ENCODE peak calls at places on chromosome 9, in eight cellular contexts. W is upper lobe of right lung, D is IMR-90, C is K562, Y is fibroblast of lung, T is cardiac fibroblast, M is ascending aorta, I is fibroblast of the aortic adventitia. L is an unnamed sample.

GRCh38 chr9:126347911-126348760 is 21.5 kb downstream of the MVB12B start:
- DNase-seq in W (peak; percentile 84), D (no peak), C (no peak), Y (no peak), T (no peak), M (no peak), I (no peak), L (no peak)

GRCh38 chr9:121735792-121736130 is 84.3 kb downstream of the DAB2IP start:
- DNase-seq in W (no peak), D (no peak), C (no peak), Y (no peak), T (no peak), M (no peak), I (no peak), L (peak; percentile 45)

GRCh38 chr9:109889456-109889855 is 109.5 kb downstream of the PALM2AKAP2 start:
- DNase-seq in W (no peak), D (no peak), C (no peak), Y (no peak), T (peak; percentile 42), M (no peak), I (no peak), L (no peak)

GRCh38 chr9:104606202-104606601 is 775 bp upstream of the OR13C2 start:
- DNase-seq in W (no peak), D (no peak), C (no peak), Y (no peak), T (peak; percentile 13), M (no peak), I (no peak), L (no peak)

GRCh38 chr9:18330736-18331335 is 143.1 kb upstream of the ADAMTSL1 start:
- DNase-seq in W (no peak), D (no peak), C (no peak), Y (no peak), T (peak; percentile 47), M (no peak), I (no peak), L (no peak)

GRCh38 chr9:101028346-101029299 is at the start of gene PLPPR1:
- DNase-seq in W (peak; percentile 88), D (peak; percentile 3), C (no peak), Y (peak; percentile 50), T (peak; percentile 34), M (no peak), I (peak; percentile 21), L (peak; percentile 2)

GRCh38 chr9:134913041-134913712 is 4.5 kb downstream of the FCN1 start:
- DNase-seq in W (peak; percentile 46), D (no peak), C (no peak), Y (no peak), T (no peak), M (no peak), I (no peak), L (no peak)

GRCh38 chr9:74953235-74953741 is 576 bp upstream of the C9orf40 start:
- DNase-seq in W (no peak), D (no peak), C (no peak), Y (no peak), T (no peak), M (no peak), I (peak; percentile 4), L (peak; percentile 41)

GRCh38 chr9:128412120-128412790 is 8.4 kb upstream of the CERCAM start:
- DNase-seq in W (no peak), D (peak; percentile 31), C (peak; percentile 69), Y (peak; percentile 16), T (peak; percentile 37), M (no peak), I (peak; percentile 36), L (peak; percentile 44)
- H3K4me3 ChIP-seq in W (no peak overlapping the region), D (no peak overlapping the region), C (no peak overlapping the region), Y (no peak overlapping the region), T (no peak overlapping the region), M (no peak overlapping the region), I (no peak overlapping the region), L (no peak overlapping the region)

GRCh38 chr9:114261026-114261425 is 61.9 kb upstream of the ORM1 start:
- DNase-seq in W (no peak), D (no peak), C (no peak), Y (no peak), T (no peak), M (no peak), I (no peak), L (no peak)

GRCh38 chr9:114266969-114267368 is 55.9 kb upstream of the ORM1 start:
- DNase-seq in W (no peak), D (peak; percentile 68), C (no peak), Y (peak; percentile 87), T (peak; percentile 32), M (no peak), I (peak; percentile 64), L (no peak)

GRCh38 chr9:114264806-114265550 is 57.9 kb upstream of the ORM1 start:
- DNase-seq in W (no peak), D (no peak), C (no peak), Y (no peak), T (no peak), M (no peak), I (no peak), L (no peak)

GRCh38 chr9:114261987-114262386 is 60.9 kb upstream of the ORM1 start:
- DNase-seq in W (no peak), D (no peak), C (no peak), Y (no peak), T (no peak), M (no peak), I (no peak), L (no peak)

DNA sequence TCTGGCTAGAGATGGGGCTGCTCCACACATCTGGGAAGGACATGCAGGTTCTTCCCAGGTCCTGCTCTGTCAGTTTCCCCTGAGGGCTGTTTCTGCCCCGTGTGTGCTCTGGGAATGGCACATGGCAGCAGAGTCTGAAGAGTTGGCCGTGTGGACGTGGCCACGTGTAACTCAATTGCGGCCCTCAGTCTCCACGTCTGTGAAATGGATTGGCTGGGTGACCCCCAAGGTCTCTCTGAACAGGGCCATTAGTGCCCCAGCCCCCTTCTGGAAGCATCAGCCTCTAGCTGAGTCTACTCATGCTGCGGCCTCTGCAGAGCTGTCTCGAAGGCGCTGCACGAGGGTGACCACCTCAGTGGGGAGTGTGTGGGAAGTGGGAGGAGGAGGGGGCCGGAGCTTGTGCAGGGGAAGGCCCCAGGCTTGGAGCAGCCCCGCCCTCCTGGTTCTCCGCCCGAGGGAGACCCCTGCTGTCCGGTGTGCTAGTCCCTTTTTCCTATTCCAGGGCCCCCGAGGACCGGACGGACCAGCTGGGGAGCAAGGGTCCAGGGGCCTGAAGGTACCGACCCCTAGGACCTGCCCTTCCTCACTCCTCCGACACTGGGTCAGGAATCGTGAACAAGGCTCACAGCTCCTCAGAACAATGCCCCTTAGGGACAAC is 58.9 kb upstream of the ORM1 start:
- DNase-seq in W (no peak), D (no peak), C (peak; percentile 48), Y (no peak), T (no peak), M (no peak), I (no peak), L (no peak)
- TF ChIP-seq CTCF in W (no peak), D (peak; percentile 34), C (peak; percentile 45), Y (no peak), T (peak; percentile 24), M (no peak), I (no peak), L (peak; percentile 43)

GRCh38 chr9:14272924-14273528 is 40.9 kb downstream of the NFIB start:
- DNase-seq in W (no peak), D (no peak), C (no peak), Y (no peak), T (peak; percentile 19), M (no peak), I (no peak), L (no peak)

GRCh38 chr9:14269911-14270310 is 44.0 kb downstream of the NFIB start:
- DNase-seq in W (no peak), D (no peak), C (no peak), Y (no peak), T (no peak), M (no peak), I (no peak), L (no peak)

GRCh38 chr9:14270358-14271077 is 43.4 kb downstream of the NFIB start:
- DNase-seq in W (no peak), D (peak; percentile 51), C (no peak), Y (peak; percentile 70), T (peak; percentile 63), M (no peak), I (peak; percentile 78), L (peak; percentile 72)

GRCh38 chr9:14275331-14275730 is 38.6 kb downstream of the NFIB start:
- DNase-seq in W (no peak), D (no peak), C (no peak), Y (peak; percentile 57), T (peak; percentile 29), M (no peak), I (no peak), L (no peak)

DNA sequence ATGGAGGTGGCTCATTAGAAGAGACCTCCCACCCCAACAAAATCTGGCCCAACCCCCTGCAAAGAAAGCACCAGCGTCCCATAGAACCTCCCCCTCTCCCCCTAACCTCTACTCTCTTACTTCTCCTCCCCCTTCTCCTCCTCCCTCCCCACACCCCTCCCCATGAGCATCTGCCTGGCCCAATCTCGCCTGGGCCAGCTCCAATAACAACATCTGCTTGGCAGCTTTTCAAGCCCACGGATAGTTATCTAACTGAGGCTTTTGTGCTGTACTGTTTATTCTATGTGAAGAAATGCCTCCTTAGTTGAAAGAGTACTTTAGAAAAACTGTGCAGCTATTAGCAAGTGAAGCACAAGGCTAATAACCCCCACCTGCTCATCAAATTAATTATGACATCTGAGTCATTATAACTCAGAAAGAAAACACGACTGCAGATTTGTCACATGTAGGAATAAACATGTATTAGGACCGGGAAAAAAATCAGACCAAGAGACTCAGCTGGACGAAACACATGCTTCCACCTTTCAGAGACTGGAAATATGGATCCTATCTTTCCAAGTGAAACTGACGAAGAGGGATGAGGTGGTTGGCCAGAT is 42.8 kb downstream of the NFIB start:
- DNase-seq in W (no peak), D (peak; percentile 82), C (peak; percentile 6), Y (peak; percentile 90), T (peak; percentile 80), M (no peak), I (peak; percentile 92), L (peak; percentile 88)
- H3K4me3 ChIP-seq in W (no peak overlapping the region), D (no peak overlapping the region), C (no peak overlapping the region), Y (peak overlapping the region; percentile 20), T (no peak overlapping the region), M (no peak overlapping the region), I (peak overlapping the region; percentile 7), L (no peak overlapping the region)

GRCh38 chr9:131419716-131420115 is 25.8 kb downstream of the PRRC2B start:
- DNase-seq in W (no peak), D (no peak), C (no peak), Y (no peak), T (no peak), M (no peak), I (no peak), L (no peak)

GRCh38 chr9:131422241-131422792 is 28.4 kb downstream of the PRRC2B start:
- DNase-seq in W (peak; percentile 31), D (peak; percentile 12), C (no peak), Y (no peak), T (peak; percentile 35), M (no peak), I (no peak), L (no peak)

GRCh38 chr9:131421691-131422090 is 27.8 kb downstream of the PRRC2B start:
- DNase-seq in W (no peak), D (no peak), C (no peak), Y (no peak), T (no peak), M (no peak), I (no peak), L (no peak)

GRCh38 chr9:131419029-131419614 is 25.2 kb downstream of the PRRC2B start:
- DNase-seq in W (no peak), D (peak; percentile 66), C (no peak), Y (no peak), T (no peak), M (no peak), I (no peak), L (peak; percentile 39)

DNA sequence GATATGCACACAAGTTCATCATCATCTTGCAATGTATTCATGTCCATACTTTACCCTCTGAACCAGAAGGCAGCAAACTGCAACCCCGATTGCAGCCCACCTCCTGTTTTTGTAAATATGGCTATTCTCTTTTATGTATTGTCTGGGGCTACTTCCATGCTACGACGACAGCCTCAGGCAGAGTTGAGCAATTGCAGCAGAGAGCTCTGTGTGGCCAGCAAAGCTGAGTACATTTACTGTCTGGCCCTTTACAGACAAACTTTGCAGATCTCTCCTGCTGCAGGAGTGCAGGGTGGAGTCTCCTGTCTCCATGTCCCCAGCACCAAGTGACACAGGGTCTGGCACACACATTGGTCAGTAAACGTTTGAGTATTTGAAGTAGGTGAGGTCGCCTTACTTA is 27.0 kb downstream of the PRRC2B start:
- DNase-seq in W (no peak), D (peak; percentile 60), C (no peak), Y (peak; percentile 40), T (peak; percentile 55), M (no peak), I (peak; percentile 63), L (peak; percentile 79)
- TF ChIP-seq CTCF in W (peak; percentile 28), D (no peak), C (no peak), Y (no peak), T (peak; percentile 27), M (peak; percentile 7), I (peak; percentile 54), L (peak; percentile 14)